ENCODE peak calls at places on chromosomes 3 and 15, in four cellular contexts. V, O, M and F are unnamed samples.

GRCh38 chr3:141064255-141064926 is 13.2 kb downstream of the SPSB4 start:
- DNase-seq in V (no peak), O (no peak), M (no peak), F (no peak)

GRCh38 chr3:10387881-10388621 is 67.1 kb upstream of the SEC13 start:
- DNase-seq in V (peak; percentile 40), O (no peak), M (no peak), F (no peak)

GRCh38 chr15:28106294-28107110 is 7.4 kb upstream of the OCA2 start:
- DNase-seq in V (no peak), O (no peak), M (no peak), F (no peak)

GRCh38 chr3:21294768-21295167 is 456.2 kb downstream of the ZNF385D start:
- DNase-seq in V (peak; percentile 64), O (no peak), M (no peak), F (no peak)

GRCh38 chr15:23457890-23458289 is 10.8 kb upstream of the GOLGA6L2 start:
- DNase-seq in V (no peak), O (no peak), M (no peak), F (no peak)

GRCh38 chr3:192901435-192901834 is 16.2 kb downstream of the MB21D2 start:
- DNase-seq in V (peak; percentile 97), O (no peak), M (no peak), F (no peak)

GRCh38 chr3:62954579-62954978 is 79.4 kb upstream of the CADPS start:
- DNase-seq in V (no peak), O (no peak), M (no peak), F (no peak)

GRCh38 chr15:58415636-58416035 is 16.2 kb upstream of the LIPC start:
- DNase-seq in V (no peak), O (no peak), M (no peak), F (no peak)

GRCh38 chr3:64161481-64161952 is 63.7 kb downstream of the PRICKLE2 start:
- DNase-seq in V (no peak), O (no peak), M (no peak), F (no peak)

GRCh38 chr15:45642203-45642932 is 7.5 kb downstream of the SQOR start:
- DNase-seq in V (peak; percentile 94), O (no peak), M (no peak), F (no peak)